ENCODE peak calls at places on chromosomes 12 and 14, in six cellular contexts. G is HuH-7.5, Q is T follicular helper cell, P is cardiac fibroblast, X is activated T-cell treated with anti-CD3 and anti-CD28 coated beads for 48 hours, M is stromal cell of bone marrow. U is an unnamed sample.

GRCh38 chr14:63524537-63525155 is 18.5 kb downstream of the PPP2R5E start:
- DNase-seq in G (no peak), X (no peak), Q (no peak), M (no peak), P (no peak), U (no peak)

GRCh38 chr14:49019467-49020100 is 566.6 kb downstream of the RPS29 start:
- DNase-seq in P (no peak), X (no peak), M (no peak), G (no peak), Q (no peak), U (no peak)

GRCh38 chr12:29304388-29304787 is 76.6 kb downstream of the ERGIC2 start:
- DNase-seq in X (no peak), P (no peak), G (no peak), M (no peak), Q (no peak), U (no peak)

GRCh38 chr14:105601360-105602242 is 75.2 kb downstream of the TMEM121 start:
- DNase-seq in G (no peak), Q (no peak), M (no peak), X (no peak), P (no peak), U (no peak)

GRCh38 chr14:55711171-55711811 is 131.3 kb downstream of the KTN1 start:
- DNase-seq in G (no peak), X (no peak), Q (no peak), P (peak; percentile 78), M (no peak), U (no peak)

GRCh38 chr12:30823140-30823669 is 68.5 kb upstream of the CAPRIN2 start:
- DNase-seq in Q (peak; percentile 2), P (peak; percentile 32), X (peak; percentile 42), M (no peak), G (no peak), U (no peak)

GRCh38 chr12:46267618-46268348 is 1.1 kb downstream of the SLC38A1 start:
- DNase-seq in M (no peak), P (peak; percentile 56), X (peak; percentile 25), G (no peak), Q (peak; percentile 0), U (no peak)

GRCh38 chr14:71574976-71575375 is 357.3 kb upstream of the RGS6 start:
- DNase-seq in X (no peak), P (peak; percentile 95), M (peak; percentile 62), Q (no peak), G (no peak), U (no peak)

GRCh38 chr12:89073027-89073398 is 279.3 kb downstream of the DUSP6 start:
- DNase-seq in X (no peak), P (peak; percentile 43), G (no peak), Q (no peak), M (peak; percentile 96), U (no peak)

GRCh38 chr12:106113042-106113441 is 25.7 kb downstream of the NUAK1 start:
- DNase-seq in P (peak; percentile 71), X (no peak), G (no peak), M (no peak), Q (no peak), U (no peak)

GRCh38 chr14:75835156-75836141 is 146.3 kb downstream of the TGFB3 start:
- DNase-seq in X (no peak), P (no peak), G (no peak), Q (no peak), M (no peak), U (no peak)

GRCh38 chr12:91023326-91024004 is 18.7 kb upstream of the EPYC start:
- DNase-seq in Q (no peak), G (no peak), P (peak; percentile 77), X (no peak), M (peak; percentile 41), U (no peak)